ENCODE peak calls at places on chromosomes 1 and 21, in ten cellular contexts. T is tibial nerve, B is HepG2, Q is endothelial cell of umbilical vein, V is NB4, I is GM12892, X is transverse colon, J is adrenal gland, C is uterus, L is esophagus muscularis mucosa. P is an unnamed sample.

GRCh38 chr1:210144736-210145135 is 87.9 kb upstream of the SERTAD4 start:
- DNase-seq in T (no peak), B (no peak), Q (no peak), V (no peak), I (no peak), X (no peak), J (no peak), C (no peak), L (no peak), P (no peak)

GRCh38 chr1:153119491-153119971 is 6.2 kb upstream of the SPRR2F start:
- DNase-seq in T (no peak), B (no peak), Q (no peak), V (no peak), I (no peak), X (no peak), J (no peak), C (no peak), L (no peak), P (no peak)

GRCh38 chr1:29029652-29030051 is 94.1 kb downstream of the TMEM200B start:
- DNase-seq in T (no peak), B (no peak), Q (no peak), V (no peak), I (no peak), X (no peak), J (no peak), C (no peak), L (no peak), P (no peak)

GRCh38 chr1:25875856-25876692 is 566 bp upstream of the PAQR7 start:
- DNase-seq in T (no peak), B (no peak), Q (no peak), V (no peak), I (no peak), X (no peak), J (peak), C (no peak), L (no peak), P (no peak)

GRCh38 chr1:234582186-234582585 is 27.8 kb downstream of the IRF2BP2 start:
- DNase-seq in T (no peak), B (no peak), Q (no peak), V (no peak), I (no peak), X (no peak), J (no peak), C (peak), L (peak), P (no peak)

GRCh38 chr1:57471995-57472394 is 48.1 kb upstream of the DAB1 start:
- DNase-seq in T (no peak), B (no peak), Q (no peak), V (no peak), I (no peak), X (no peak), J (no peak), C (no peak), L (no peak), P (no peak)

GRCh38 chr1:158992787-158993312 is 16.9 kb upstream of the IFI16 start:
- DNase-seq in T (no peak), B (no peak), Q (no peak), V (no peak), I (no peak), X (no peak), J (no peak), C (no peak), L (no peak), P (no peak)

GRCh38 chr1:182507685-182508084 is 57.7 kb downstream of the RGSL1 start:
- DNase-seq in T (no peak), B (no peak), Q (no peak), V (no peak), I (no peak), X (peak), J (no peak), C (no peak), L (no peak), P (no peak)

GRCh38 chr1:40300651-40301050 is 16.4 kb downstream of the COL9A2 start:
- DNase-seq in T (no peak), B (no peak), Q (no peak), V (no peak), I (no peak), X (no peak), J (peak), C (no peak), L (peak), P (no peak)

GRCh38 chr21:44260791-44261190 is 906 bp downstream of the DNMT3L start:
- DNase-seq in T (no peak), B (no peak), Q (no peak), V (no peak), I (no peak), X (no peak), J (no peak), C (no peak), L (no peak), P (no peak)

DNA sequence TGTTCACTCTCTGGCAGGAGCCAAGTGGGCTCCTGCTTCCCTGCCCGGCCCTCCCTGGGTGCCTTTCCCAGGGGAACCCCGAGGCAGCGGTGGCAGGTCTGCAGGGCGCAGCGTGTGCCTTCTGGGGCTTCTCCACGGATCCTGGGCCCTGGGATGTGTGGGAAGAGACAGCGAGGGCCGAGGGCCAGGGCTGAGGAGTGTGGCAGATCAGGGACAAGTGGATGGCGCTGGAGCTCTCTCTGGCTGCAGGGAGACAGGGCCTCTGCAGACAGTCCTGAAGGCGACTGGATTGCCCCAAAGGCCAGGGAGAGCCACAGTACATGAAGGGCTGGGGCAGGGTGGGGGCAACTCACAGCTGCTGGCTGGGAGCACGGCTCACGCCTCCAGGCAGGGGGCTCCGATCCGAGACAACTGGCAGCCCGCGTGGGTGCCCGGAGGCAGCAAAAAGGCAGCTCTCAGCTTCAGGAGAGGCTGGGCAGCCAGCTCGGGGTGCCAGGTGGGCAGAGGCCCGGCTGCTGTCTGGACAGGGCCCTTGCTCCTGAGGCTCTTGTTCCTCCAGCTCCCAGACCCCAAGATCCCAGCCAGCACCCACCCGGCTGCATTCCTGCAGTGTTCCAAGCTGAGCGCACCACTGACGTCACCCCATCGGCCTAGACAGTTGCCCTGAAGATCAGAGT is 16.0 kb downstream of the MORN1 start:
- DNase-seq in T (no peak), B (no peak), Q (no peak), V (no peak), I (no peak), X (peak), J (no peak), C (no peak), L (no peak), P (no peak)
- TF ChIP-seq POLR2A in T (no peak), B (no peak), Q (no peak), V (no peak), I (no peak), X (no peak), J (no peak), C (no peak), L (no peak), P (no peak)

DNA sequence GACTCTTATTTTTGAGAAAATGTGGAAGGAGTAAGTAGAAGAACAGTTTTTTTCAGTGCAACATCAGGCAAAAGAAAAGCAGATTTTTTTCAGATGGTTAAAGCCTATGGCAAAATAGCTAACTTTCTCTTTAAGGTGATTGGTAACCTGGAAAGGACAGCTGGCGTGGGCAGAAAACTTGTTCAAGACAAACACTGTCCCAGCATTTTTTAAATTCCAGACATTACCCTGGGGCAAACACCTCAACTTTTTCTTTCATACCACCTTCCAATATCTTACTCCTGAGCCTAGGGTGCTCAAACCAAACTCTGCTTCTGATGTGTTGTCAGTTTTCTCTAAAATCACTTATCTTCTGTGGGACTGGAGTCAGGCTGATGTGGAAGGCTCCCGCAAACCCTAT is 2.7 kb upstream of the LEPR start:
- DNase-seq in T (no peak), B (no peak), Q (no peak), V (no peak), I (no peak), X (no peak), J (no peak), C (no peak), L (no peak), P (no peak)
- TF ChIP-seq POLR2A in T (no peak), B (no peak), Q (no peak), V (no peak), I (no peak), X (no peak), J (no peak), C (no peak), L (no peak), P (no peak)

GRCh38 chr1:167221804-167222610 is 1.3 kb downstream of the POU2F1 start:
- DNase-seq in T (peak), B (peak), Q (peak), V (peak), I (peak), X (peak), J (peak), C (peak), L (peak), P (peak)

GRCh38 chr1:167221126-167221803 is 579 bp downstream of the POU2F1 start:
- DNase-seq in T (no peak), B (no peak), Q (peak), V (no peak), I (peak), X (no peak), J (no peak), C (no peak), L (no peak), P (peak)

GRCh38 chr1:167219646-167220536 is 795 bp upstream of the POU2F1 start:
- DNase-seq in T (peak), B (peak), Q (peak), V (peak), I (peak), X (peak), J (peak), C (peak), L (peak), P (peak)

GRCh38 chr1:167219194-167219593 is 1.5 kb upstream of the POU2F1 start:
- DNase-seq in T (no peak), B (no peak), Q (no peak), V (no peak), I (no peak), X (no peak), J (no peak), C (no peak), L (no peak), P (no peak)

GRCh38 chr1:167220537-167221125 is at the start of gene POU2F1:
- DNase-seq in T (peak), B (peak), Q (peak), V (peak), I (peak), X (peak), J (peak), C (peak), L (peak), P (peak)
- TF ChIP-seq POLR2A in T (peak), B (peak), Q (peak), V (peak), I (no peak), X (peak), J (peak), C (peak), L (no peak), P (peak)

DNA sequence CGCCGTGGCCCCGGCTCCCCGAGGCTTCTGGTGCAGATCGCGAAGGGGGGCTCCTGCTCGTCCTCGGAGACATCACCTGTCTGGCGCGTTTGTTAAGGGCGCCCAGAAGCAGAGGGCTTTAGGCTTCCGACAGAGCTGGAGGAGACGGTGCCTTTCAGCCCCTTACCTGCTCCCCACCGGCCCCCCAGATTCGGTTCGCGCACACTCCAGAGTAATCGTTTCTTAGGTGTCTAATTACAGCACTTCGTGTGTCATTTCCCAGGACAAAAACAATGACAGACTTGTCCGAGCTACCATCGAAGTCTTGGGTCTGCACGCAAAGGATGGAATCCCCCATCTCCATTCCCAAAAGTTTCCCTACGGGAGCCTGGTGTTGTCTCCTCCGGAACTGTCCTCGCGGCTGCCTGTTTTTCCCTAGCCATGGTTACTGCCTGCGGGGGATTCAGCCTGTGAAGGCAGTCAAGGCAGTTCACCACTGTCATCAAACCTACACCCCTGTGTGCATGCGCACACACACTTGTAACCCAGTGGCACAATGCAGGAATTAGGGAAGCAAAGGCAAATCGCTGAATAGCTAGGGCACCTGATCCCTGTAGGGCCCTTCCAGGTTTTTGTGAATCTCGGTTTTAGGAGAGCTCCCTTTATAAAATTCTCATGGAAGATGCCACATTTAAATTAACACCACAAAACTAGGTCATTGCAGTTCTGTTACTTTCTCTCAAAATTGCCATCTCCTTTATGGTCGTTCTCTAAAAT is 738 bp upstream of the CDC42BPA start:
- DNase-seq in T (peak), B (peak), Q (peak), V (peak), I (no peak), X (peak), J (peak), C (peak), L (no peak), P (peak)
- TF ChIP-seq POLR2A in T (no peak), B (peak), Q (no peak), V (no peak), I (no peak), X (no peak), J (no peak), C (no peak), L (no peak), P (peak)

DNA sequence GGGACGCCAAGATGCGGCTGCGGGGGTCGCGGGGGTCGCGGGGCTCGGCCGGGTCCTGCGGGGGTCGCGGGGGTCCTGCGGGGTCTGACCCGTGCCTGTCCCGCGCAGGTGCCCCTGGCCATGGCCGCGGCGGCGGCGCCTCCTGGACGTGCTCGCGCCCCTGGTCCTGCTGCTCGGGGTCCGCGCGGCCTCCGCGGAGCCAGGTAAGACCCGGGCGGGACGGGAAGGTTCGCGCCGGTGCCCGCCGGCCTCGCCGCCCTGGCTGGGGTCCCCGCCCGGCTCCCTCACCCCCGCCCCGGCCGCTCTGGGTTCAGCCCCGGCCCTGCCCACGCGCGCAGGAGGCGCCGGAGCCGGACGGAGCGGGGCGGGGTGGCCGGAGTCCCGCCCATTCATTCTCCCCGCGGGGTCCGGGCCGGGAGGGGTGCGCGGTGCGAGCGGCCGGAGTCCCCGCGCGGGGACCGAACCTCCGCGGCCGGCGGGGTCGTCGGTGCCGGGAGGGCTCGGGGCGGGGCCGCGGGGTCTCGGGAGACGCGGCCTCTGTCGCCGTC is 380 bp downstream of the COL18A1 start:
- DNase-seq in T (peak), B (no peak), Q (peak), V (no peak), I (no peak), X (no peak), J (no peak), C (no peak), L (no peak), P (peak)
- TF ChIP-seq POLR2A in T (peak), B (no peak), Q (peak), V (no peak), I (no peak), X (no peak), J (no peak), C (peak), L (no peak), P (peak)